ENCODE peak calls at places on chromosomes 16 and 17, in five cellular contexts. D is NCI-H1417, A is heart left ventricle, V is prostate gland, O is iris pigment epithelial cell. R is an unnamed sample.
A peak's percentile ranks its signal among the peaks of the same experiment; 100 is the strongest.

GRCh38 chr17:57604771-57605733 is 140.0 kb downstream of the CCDC182 start:
- DNase-seq in A (peak; percentile 62), V (peak; percentile 49), D (peak; percentile 96), O (peak; percentile 50), R (peak; percentile 27)

GRCh38 chr17:565506-565905 is 149.1 kb downstream of the VPS53 start:
- DNase-seq in O (no peak), A (no peak), V (no peak), D (no peak), R (peak; percentile 21)

GRCh38 chr16:66562986-66563385 is 3.3 kb upstream of the CMTM1 start:
- DNase-seq in D (no peak), O (no peak), A (no peak), V (no peak), R (no peak)

GRCh38 chr17:49913226-49914095 is 55.5 kb upstream of the DLX4 start:
- DNase-seq in A (no peak), O (peak; percentile 50), V (no peak), D (peak; percentile 25), R (no peak)

GRCh38 chr16:21704733-21705132 is 41.0 kb downstream of the OTOA start:
- DNase-seq in D (no peak), O (no peak), V (no peak), A (no peak), R (no peak)

GRCh38 chr17:71975998-71976649 is 144.7 kb upstream of the SOX9 start:
- DNase-seq in D (no peak), V (peak; percentile 84), O (peak; percentile 96), A (peak; percentile 89), R (no peak)

GRCh38 chr17:60138769-60139437 is 10.9 kb upstream of the CA4 start:
- DNase-seq in D (no peak), O (no peak), A (no peak), V (no peak), R (no peak)

GRCh38 chr16:54284319-54284930 is 2.2 kb downstream of the IRX3 start:
- DNase-seq in V (peak; percentile 30), O (peak; percentile 9), D (peak; percentile 69), A (no peak), R (peak; percentile 9)

GRCh38 chr16:67430504-67431076 is 331 bp upstream of the HSD11B2 start:
- DNase-seq in A (no peak), O (peak; percentile 15), V (peak; percentile 70), D (peak; percentile 73), R (peak; percentile 15)

GRCh38 chr17:46013127-46013501 is 14.1 kb downstream of the STH start:
- DNase-seq in A (no peak), D (no peak), V (no peak), O (no peak), R (no peak)

GRCh38 chr16:78800535-78800934 is 701.1 kb downstream of the WWOX start:
- DNase-seq in V (no peak), A (no peak), O (no peak), D (no peak), R (no peak)

GRCh38 chr17:78272181-78272913 is 40.9 kb downstream of the TMEM235 start:
- DNase-seq in D (no peak), V (peak; percentile 77), O (peak; percentile 88), A (peak; percentile 77), R (no peak)

GRCh38 chr17:53626286-53626685 is 196.4 kb upstream of the KIF2B start:
- DNase-seq in V (no peak), A (no peak), O (peak; percentile 79), D (no peak), R (peak; percentile 7)

GRCh38 chr16:62035115-62036092 is 834 bp downstream of the CDH8 start:
- DNase-seq in V (no peak), D (peak; percentile 79), O (no peak), A (no peak), R (no peak)

GRCh38 chr16:71676236-71676635 is 48.3 kb downstream of the PHLPP2 start:
- DNase-seq in D (no peak), A (no peak), V (no peak), O (no peak), R (no peak)

GRCh38 chr16:87099001-87099740 is 218.0 kb downstream of the C16orf95 start:
- DNase-seq in O (no peak), A (no peak), V (no peak), D (peak; percentile 73), R (no peak)

GRCh38 chr16:85986931-85987749 is 88.2 kb downstream of the IRF8 start:
- DNase-seq in V (no peak), A (no peak), D (no peak), O (no peak), R (peak; percentile 30)

GRCh38 chr17:53749178-53749577 is 73.5 kb upstream of the KIF2B start:
- DNase-seq in D (no peak), A (no peak), V (no peak), O (peak; percentile 10), R (no peak)

GRCh38 chr17:236641-237405 is 55.4 kb upstream of the DOC2B start:
- DNase-seq in D (no peak), V (no peak), A (peak; percentile 17), O (peak; percentile 3), R (no peak)

GRCh38 chr17:56497132-56497531 is 96.4 kb upstream of the NOG start:
- DNase-seq in V (no peak), D (no peak), A (no peak), O (no peak), R (no peak)

GRCh38 chr16:87125206-87126155 is 191.7 kb downstream of the C16orf95 start:
- DNase-seq in A (no peak), D (no peak), O (no peak), V (no peak), R (no peak)

GRCh38 chr17:28551421-28552186 is 820 bp downstream of the UNC119 start:
- DNase-seq in D (peak; percentile 72), O (no peak), V (no peak), A (no peak), R (peak; percentile 35)

GRCh38 chr16:70255584-70255983 is 3.8 kb upstream of the EXOSC6 start:
- DNase-seq in A (no peak), O (no peak), V (no peak), D (no peak), R (no peak)

GRCh38 chr17:31452101-31452500 is 60.6 kb downstream of the RAB11FIP4 start:
- DNase-seq in A (no peak), V (no peak), O (no peak), D (no peak), R (no peak)

GRCh38 chr17:65515512-65515911 is 45.9 kb downstream of the AXIN2 start:
- DNase-seq in A (no peak), D (no peak), O (no peak), V (no peak), R (no peak)

GRCh38 chr17:54992797-54993639 is 24.5 kb downstream of the STXBP4 start:
- DNase-seq in O (peak; percentile 54), V (peak; percentile 23), D (peak; percentile 77), A (no peak), R (peak; percentile 75)

GRCh38 chr17:36598951-36599401 is 2.4 kb upstream of the MRM1 start:
- DNase-seq in V (no peak), A (no peak), O (no peak), D (no peak), R (no peak)

GRCh38 chr16:20849587-20850390 is 43.5 kb downstream of the REXO5 start:
- DNase-seq in O (peak; percentile 65), V (peak; percentile 59), D (peak; percentile 70), A (peak; percentile 54), R (peak; percentile 86)

GRCh38 chr17:63425478-63425877 is 20.6 kb downstream of the CYB561 start:
- DNase-seq in D (peak; percentile 90), V (peak; percentile 82), A (peak; percentile 78), O (peak; percentile 76), R (peak; percentile 95)

GRCh38 chr17:31147507-31148202 is 52.9 kb downstream of the NF1 start:
- DNase-seq in A (no peak), O (no peak), D (no peak), V (no peak), R (no peak)

GRCh38 chr17:76238847-76239537 is 1.3 kb downstream of the RNF157 start:
- DNase-seq in V (no peak), D (no peak), A (no peak), O (no peak), R (no peak)

GRCh38 chr17:29412780-29413565 is 22.8 kb downstream of the TAOK1 start:
- DNase-seq in O (peak; percentile 58), V (no peak), D (no peak), A (no peak), R (peak; percentile 76)

GRCh38 chr17:34777044-34777443 is 184.2 kb downstream of the CCT6B start:
- DNase-seq in V (no peak), O (no peak), D (no peak), A (no peak), R (no peak)

GRCh38 chr17:82238562-82239201 is 9.8 kb downstream of the SLC16A3 start:
- DNase-seq in D (peak; percentile 25), V (peak; percentile 93), A (peak; percentile 85), O (peak; percentile 95), R (no peak)

GRCh38 chr17:81537856-81538555 is 9.8 kb downstream of the FSCN2 start:
- DNase-seq in D (peak; percentile 96), A (peak; percentile 25), V (no peak), O (no peak), R (no peak)

GRCh38 chr17:76131061-76131691 is 9.9 kb downstream of the FOXJ1 start:
- DNase-seq in V (no peak), A (no peak), O (no peak), D (no peak), R (no peak)

GRCh38 chr16:87713469-87714229 is 52.1 kb downstream of the KLHDC4 start:
- DNase-seq in A (no peak), V (no peak), O (no peak), D (no peak), R (no peak)

GRCh38 chr17:66655861-66656260 is 179.1 kb upstream of the CACNG5 start:
- DNase-seq in D (no peak), V (no peak), A (no peak), O (peak; percentile 62), R (peak; percentile 54)

GRCh38 chr16:47461598-47462266 is 601 bp downstream of the PHKB start:
- DNase-seq in D (peak; percentile 71), O (peak; percentile 57), V (peak; percentile 27), A (no peak), R (peak; percentile 68)